ENCODE peak calls at places on chromosome 7, in eight cellular contexts. E, Y, C, N, Q, U, M and R are unnamed samples. For H3K27me3, the result is how much of the 10 kb centered on the place peaks cover.

GRCh38 chr7:74372511-74373111 is 81.1 kb upstream of the GTF2IRD1 start:
- DNase-seq in M (no peak), N (no peak), U (no peak), Q (peak), C (peak), Y (no peak), E (no peak), R (peak)

GRCh38 chr7:155213385-155213784 is 84.3 kb upstream of the INSIG1 start:
- DNase-seq in U (no peak), M (no peak), C (no peak), Q (no peak), Y (peak), E (no peak), N (peak), R (no peak)

GRCh38 chr7:151809864-151810170 is 67.1 kb downstream of the PRKAG2 start:
- DNase-seq in Q (no peak), Y (peak), M (no peak), N (no peak), U (no peak), C (no peak), E (no peak), R (no peak)

GRCh38 chr7:105675873-105676484 is 94.7 kb upstream of the EFCAB10 start:
- DNase-seq in U (peak), C (peak), Q (peak), N (no peak), M (peak), E (no peak), Y (no peak), R (no peak)

GRCh38 chr7:22094413-22095304 is 149.0 kb upstream of the CDCA7L start:
- DNase-seq in Q (no peak), Y (no peak), C (no peak), M (no peak), U (no peak), E (no peak), N (peak), R (no peak)

GRCh38 chr7:30799206-30799975 is 28.2 kb downstream of the MINDY4 start:
- DNase-seq in Q (no peak), U (no peak), E (no peak), M (peak), C (no peak), Y (no peak), N (peak), R (no peak)

GRCh38 chr7:2008101-2008935 is 224.4 kb downstream of the MAD1L1 start:
- DNase-seq in Y (peak), E (no peak), M (peak), C (no peak), N (no peak), Q (no peak), U (no peak), R (peak)

GRCh38 chr7:133829336-133829897 is 297.7 kb upstream of the LRGUK start:
- DNase-seq in U (no peak), E (no peak), Y (no peak), C (no peak), Q (no peak), N (peak), M (no peak), R (no peak)

GRCh38 chr7:116952640-116953371 is 495 bp upstream of the ST7 start:
- DNase-seq in Y (peak), U (no peak), M (peak), N (peak), E (peak), Q (peak), C (peak), R (peak)

GRCh38 chr7:139773372-139773771 is 4.4 kb downstream of the HIPK2 start:
- DNase-seq in Q (no peak), E (no peak), Y (no peak), U (no peak), M (no peak), C (no peak), N (no peak), R (no peak)

GRCh38 chr7:48083114-48083830 is 5.8 kb upstream of the UPP1 start:
- DNase-seq in C (no peak), Q (no peak), U (no peak), N (peak), Y (no peak), M (no peak), E (no peak), R (no peak)

GRCh38 chr7:66557214-66558200 is 71.2 kb upstream of the KCTD7 start:
- DNase-seq in N (peak), Q (peak), C (peak), M (peak), E (peak), U (peak), Y (peak), R (peak)

GRCh38 chr7:94449151-94449725 is 54.5 kb downstream of the COL1A2 start:
- DNase-seq in E (no peak), Q (no peak), Y (no peak), N (peak), M (no peak), C (no peak), U (no peak), R (no peak)

GRCh38 chr7:120919466-120919865 is 31.1 kb upstream of the ING3 start:
- DNase-seq in Y (no peak), N (no peak), Q (no peak), E (no peak), U (no peak), C (no peak), M (no peak), R (no peak)

GRCh38 chr7:197413-198335 is 5.3 kb downstream of the FAM20C start:
- DNase-seq in U (peak), E (no peak), Q (no peak), Y (no peak), M (no peak), N (no peak), C (no peak), R (no peak)

GRCh38 chr7:12570148-12570528 is 382 bp upstream of the SCIN start:
- DNase-seq in M (no peak), N (peak), Q (peak), E (peak), Y (peak), U (no peak), C (no peak), R (no peak)

GRCh38 chr7:12567015-12567414 is 3.5 kb upstream of the SCIN start:
- DNase-seq in E (no peak), U (no peak), Y (no peak), N (no peak), Q (no peak), M (no peak), C (no peak), R (no peak)

GRCh38 chr7:12570529-12571461 is at the start of gene SCIN:
- DNase-seq in M (peak), E (peak), U (no peak), C (no peak), N (peak), Q (peak), Y (peak), R (no peak)

GRCh38 chr7:12571691-12572090 is 1.2 kb downstream of the SCIN start:
- DNase-seq in Q (no peak), E (no peak), M (no peak), U (no peak), C (no peak), N (no peak), Y (no peak), R (no peak)

GRCh38 chr7:12569673-12570072 is 847 bp upstream of the SCIN start:
- DNase-seq in Q (no peak), M (no peak), N (no peak), Y (no peak), E (no peak), C (no peak), U (no peak), R (no peak)
- H3K27me3 ChIP-seq in Q (under half), M (under half), N (under half), Y (under half), E (under half), C (under half), U (under half), R (under half)

GRCh38 chr7:157558875-157559595 is 222.2 kb downstream of the DNAJB6 start:
- DNase-seq in Q (no peak), Y (peak), U (no peak), M (no peak), C (no peak), E (no peak), N (no peak), R (no peak)

GRCh38 chr7:157559596-157560257 is 222.9 kb downstream of the DNAJB6 start:
- DNase-seq in E (no peak), U (no peak), C (no peak), Q (no peak), Y (peak), M (no peak), N (no peak), R (peak)

GRCh38 chr7:157561523-157561785 is 224.7 kb downstream of the DNAJB6 start:
- DNase-seq in Y (peak), E (no peak), U (no peak), N (no peak), M (no peak), Q (no peak), C (no peak), R (no peak)

GRCh38 chr7:157560710-157561522 is 224.1 kb downstream of the DNAJB6 start:
- DNase-seq in Y (peak), Q (no peak), U (no peak), N (no peak), M (no peak), C (no peak), E (no peak), R (no peak)

DNA sequence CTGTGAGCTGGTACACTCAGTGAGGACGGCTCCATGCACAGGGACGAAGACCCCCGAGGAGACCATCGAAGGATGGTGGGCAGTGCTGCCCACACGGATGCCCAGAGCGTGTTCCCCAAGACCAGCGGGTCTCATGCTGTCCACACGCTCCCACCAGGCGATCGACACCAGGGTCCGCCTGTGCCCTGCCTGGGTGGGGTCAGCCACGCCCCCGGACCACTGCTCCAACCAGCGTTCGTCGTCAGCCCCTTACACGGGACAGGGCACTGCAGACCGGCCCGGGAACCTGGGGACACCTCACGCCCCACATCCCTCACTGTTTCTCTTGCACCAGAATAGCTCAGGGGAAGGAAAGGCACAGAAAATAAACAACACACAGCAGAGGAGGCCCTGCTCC is 223.5 kb downstream of the DNAJB6 start:
- DNase-seq in U (no peak), N (no peak), Y (no peak), E (no peak), Q (no peak), C (no peak), M (no peak), R (no peak)
- H3K27me3 ChIP-seq in U (under half), N (under half), Y (under half), E (under half), Q (under half), C (under half), M (under half), R (under half)

GRCh38 chr7:54544356-54545240 is 2.4 kb downstream of the VSTM2A start:
- DNase-seq in C (no peak), N (no peak), U (no peak), Q (no peak), Y (no peak), E (no peak), M (no peak), R (no peak)
- H3K27me3 ChIP-seq in C (under half), N (under half), U (under half), Q (under half), Y (half or more), E (under half), M (half or more), R (under half)

DNA sequence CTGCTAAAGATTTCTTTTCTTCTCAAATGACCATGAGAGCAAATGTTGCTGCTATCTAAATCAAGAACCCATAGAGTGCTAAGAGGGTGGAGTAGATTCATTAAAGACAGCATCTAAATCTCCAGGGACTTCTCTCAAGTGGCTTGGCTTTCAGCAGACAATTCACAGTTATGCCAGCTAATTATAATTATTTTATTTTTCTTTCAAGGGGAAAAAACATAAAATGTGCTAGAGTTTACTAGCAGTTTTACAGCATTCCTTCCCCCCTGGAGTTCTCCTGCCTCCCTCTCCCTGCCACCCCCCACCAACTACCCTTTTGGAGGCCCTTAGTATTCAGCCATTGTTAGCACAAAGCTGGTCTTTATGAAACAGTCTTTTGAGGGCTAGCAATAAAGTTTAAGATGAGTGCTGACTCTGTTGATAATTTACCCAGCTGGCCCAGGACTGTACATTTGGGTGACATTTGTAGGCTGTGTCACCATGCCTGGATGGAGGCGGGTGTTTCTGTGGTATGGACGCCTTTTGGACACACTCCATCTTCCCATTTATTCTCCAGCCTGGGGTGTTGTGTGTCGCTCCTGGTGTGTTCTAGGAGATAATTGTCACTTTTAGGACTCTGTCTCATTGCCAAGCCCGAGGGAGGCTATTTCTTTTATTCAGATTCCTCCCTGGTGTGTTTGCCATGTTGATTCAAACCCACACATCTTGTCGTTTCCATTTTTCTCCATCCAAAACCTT is 160.2 kb downstream of the CREB5 start:
- DNase-seq in U (no peak), N (no peak), C (no peak), E (peak), M (no peak), Y (no peak), Q (no peak), R (no peak)
- H3K27me3 ChIP-seq in U (under half), N (under half), C (under half), E (under half), M (under half), Y (under half), Q (under half), R (under half)

GRCh38 chr7:102296514-102296913 is 9.8 kb downstream of the SH2B2 start:
- DNase-seq in E (no peak), N (no peak), M (no peak), Q (no peak), C (no peak), Y (no peak), U (no peak), R (no peak)
- H3K27me3 ChIP-seq in E (under half), N (under half), M (under half), Q (under half), C (under half), Y (under half), U (under half), R (under half)

DNA sequence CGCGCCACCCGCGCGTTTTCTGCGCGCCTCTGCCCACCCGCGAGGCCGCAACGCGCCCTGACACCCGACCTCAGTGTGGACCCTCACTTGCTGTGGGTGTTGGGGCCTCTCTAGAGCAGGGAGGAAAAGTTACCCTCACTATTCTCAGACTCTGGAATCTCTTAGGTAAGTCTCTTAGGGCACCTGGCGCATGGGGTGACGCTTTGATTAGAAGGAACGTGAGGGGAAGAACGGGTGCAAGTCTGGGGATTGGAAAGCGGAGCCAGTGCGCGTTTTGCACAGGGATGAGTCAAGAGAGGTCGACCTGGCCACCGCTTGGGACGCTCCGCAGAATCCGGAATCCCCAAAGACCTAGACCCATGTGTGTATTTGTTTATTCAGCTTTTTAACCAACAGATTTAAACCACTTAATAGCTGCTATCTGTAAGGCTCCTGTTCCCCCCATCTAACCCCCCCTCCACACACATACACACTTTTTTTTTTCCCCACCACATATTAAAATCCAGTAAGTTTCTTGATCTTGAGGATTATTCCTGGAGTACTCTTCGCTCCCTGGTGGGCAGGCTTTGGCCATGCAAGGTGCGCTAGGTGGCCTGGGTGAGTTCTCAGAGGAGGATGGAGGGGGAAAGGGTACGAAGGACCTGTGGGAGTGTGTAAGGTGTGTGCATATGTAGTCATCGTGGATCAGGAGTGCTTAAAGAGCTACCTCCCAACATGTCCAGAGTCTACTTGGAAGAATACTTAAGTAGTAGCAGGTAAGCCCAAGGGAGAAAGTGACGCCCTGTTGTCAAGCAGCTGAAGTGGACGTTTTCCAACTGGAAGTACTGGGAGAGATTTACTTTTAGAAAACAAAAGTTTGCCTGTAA is 169.1 kb upstream of the PPP1R3A start:
- DNase-seq in U (peak), E (peak), C (no peak), M (no peak), Q (no peak), N (peak), Y (no peak), R (peak)
- H3K27me3 ChIP-seq in U (under half), E (under half), C (under half), M (under half), Q (under half), N (under half), Y (half or more), R (under half)

DNA sequence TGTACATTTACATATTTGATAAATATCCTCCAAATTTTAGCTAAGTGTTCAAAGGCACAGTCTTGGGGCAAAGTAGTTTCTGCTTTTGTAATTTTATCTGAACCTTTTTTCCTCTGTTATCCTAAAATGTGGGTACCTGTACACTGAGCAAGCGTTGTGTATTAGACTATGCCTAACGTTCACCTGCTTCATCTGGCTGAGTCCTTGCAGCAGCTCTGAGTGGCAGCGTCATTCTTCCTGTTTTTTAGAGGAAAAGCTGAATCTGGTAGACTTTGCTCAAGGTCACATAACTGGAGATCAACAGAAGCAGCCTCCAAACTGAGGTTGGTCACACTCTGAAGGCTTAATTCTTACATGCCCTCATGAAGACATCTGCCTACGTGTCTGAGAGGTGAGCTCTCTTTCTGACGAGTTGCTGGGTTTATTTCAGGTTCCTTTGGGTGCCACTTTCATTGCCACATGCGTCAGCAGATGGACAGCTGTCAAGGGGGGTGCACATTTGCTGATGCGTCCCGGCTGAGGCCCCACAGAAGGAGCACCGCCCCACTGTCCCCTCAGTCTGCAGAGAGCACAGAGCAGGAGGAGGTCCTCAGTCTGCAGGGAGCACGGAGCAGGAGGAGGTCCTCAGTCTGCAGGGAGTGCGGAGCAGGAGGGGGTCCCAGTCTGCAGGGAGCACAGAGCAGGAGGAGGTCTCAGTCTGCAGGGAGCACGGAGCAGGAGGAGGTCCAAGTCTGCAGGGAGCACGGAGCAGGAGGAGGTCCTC is 406.5 kb upstream of the SHH start:
- DNase-seq in Y (no peak), N (no peak), M (no peak), Q (no peak), U (no peak), C (no peak), E (no peak), R (no peak)
- H3K27me3 ChIP-seq in Y (under half), N (under half), M (under half), Q (under half), U (under half), C (under half), E (under half), R (under half)

GRCh38 chr7:157585113-157585861 is 248.5 kb downstream of the DNAJB6 start:
- DNase-seq in C (peak), N (no peak), E (no peak), U (no peak), Q (peak), Y (no peak), M (no peak), R (no peak)
- H3K27me3 ChIP-seq in C (under half), N (under half), E (under half), U (under half), Q (under half), Y (under half), M (under half), R (under half)